ENCODE peak calls at places on chromosomes 3 and 15, in nine cellular contexts. One of them, this sample, is unnamed.
A peak's percentile ranks its signal among the peaks of the same experiment; 100 is the strongest.

GRCh38 chr3:86978111-86978528 is 12.8 kb downstream of the VGLL3 start:
- DNase-seq in omental fat pad: no peak
- DNase-seq in neural progenitor cell: no peak
- DNase-seq in AG09309: no peak
- DNase-seq in ascending aorta: no peak
- DNase-seq in HCT116: no peak
- DNase-seq in sigmoid colon: peak; percentile 79
- DNase-seq in osteocyte: no peak
- DNase-seq in bronchial epithelial cell: no peak
- DNase-seq in this sample: no peak

GRCh38 chr15:76973362-76973743 is 21.6 kb upstream of the PSTPIP1 start:
- DNase-seq in omental fat pad: no peak
- DNase-seq in neural progenitor cell: peak; percentile 89
- DNase-seq in AG09309: no peak
- DNase-seq in ascending aorta: no peak
- DNase-seq in HCT116: peak; percentile 22
- DNase-seq in sigmoid colon: no peak
- DNase-seq in osteocyte: peak; percentile 75
- DNase-seq in bronchial epithelial cell: no peak
- DNase-seq in this sample: peak; percentile 65

GRCh38 chr15:90348456-90348855 is 3.6 kb upstream of the ZNF774 start:
- DNase-seq in omental fat pad: no peak
- DNase-seq in neural progenitor cell: no peak
- DNase-seq in AG09309: no peak
- DNase-seq in ascending aorta: no peak
- DNase-seq in HCT116: no peak
- DNase-seq in sigmoid colon: no peak
- DNase-seq in osteocyte: no peak
- DNase-seq in bronchial epithelial cell: peak; percentile 71
- DNase-seq in this sample: no peak

GRCh38 chr3:141250828-141251227 is 19.2 kb downstream of the PXYLP1 start:
- DNase-seq in omental fat pad: no peak
- DNase-seq in neural progenitor cell: no peak
- DNase-seq in AG09309: no peak
- DNase-seq in ascending aorta: no peak
- DNase-seq in HCT116: no peak
- DNase-seq in sigmoid colon: no peak
- DNase-seq in osteocyte: no peak
- DNase-seq in bronchial epithelial cell: no peak
- DNase-seq in this sample: no peak

GRCh38 chr3:151403246-151403645 is 18.7 kb upstream of the P2RY12 start:
- DNase-seq in omental fat pad: no peak
- DNase-seq in neural progenitor cell: no peak
- DNase-seq in AG09309: peak; percentile 67
- DNase-seq in ascending aorta: no peak
- DNase-seq in HCT116: no peak
- DNase-seq in sigmoid colon: no peak
- DNase-seq in osteocyte: no peak
- DNase-seq in bronchial epithelial cell: peak; percentile 83
- DNase-seq in this sample: no peak

GRCh38 chr3:68032219-68032618 is 377.8 kb upstream of the SUCLG2 start:
- DNase-seq in omental fat pad: no peak
- DNase-seq in neural progenitor cell: no peak
- DNase-seq in AG09309: no peak
- DNase-seq in ascending aorta: peak; percentile 67
- DNase-seq in HCT116: no peak
- DNase-seq in sigmoid colon: no peak
- DNase-seq in osteocyte: no peak
- DNase-seq in bronchial epithelial cell: no peak
- DNase-seq in this sample: no peak

GRCh38 chr3:179750720-179751328 is 98.0 kb downstream of the USP13 start:
- DNase-seq in omental fat pad: no peak
- DNase-seq in neural progenitor cell: peak; percentile 46
- DNase-seq in AG09309: no peak
- DNase-seq in ascending aorta: no peak
- DNase-seq in HCT116: no peak
- DNase-seq in sigmoid colon: no peak
- DNase-seq in osteocyte: peak; percentile 54
- DNase-seq in bronchial epithelial cell: peak; percentile 21
- DNase-seq in this sample: no peak

GRCh38 chr3:95302044-95302443 is 1239.2 kb downstream of the NSUN3 start:
- DNase-seq in omental fat pad: no peak
- DNase-seq in neural progenitor cell: no peak
- DNase-seq in AG09309: no peak
- DNase-seq in ascending aorta: no peak
- DNase-seq in HCT116: no peak
- DNase-seq in sigmoid colon: no peak
- DNase-seq in osteocyte: no peak
- DNase-seq in bronchial epithelial cell: peak; percentile 68
- DNase-seq in this sample: no peak

GRCh38 chr3:100963041-100963440 is 30.2 kb downstream of the ABI3BP start:
- DNase-seq in omental fat pad: no peak
- DNase-seq in neural progenitor cell: no peak
- DNase-seq in AG09309: no peak
- DNase-seq in ascending aorta: no peak
- DNase-seq in HCT116: no peak
- DNase-seq in sigmoid colon: no peak
- DNase-seq in osteocyte: no peak
- DNase-seq in bronchial epithelial cell: peak; percentile 59
- DNase-seq in this sample: no peak

GRCh38 chr15:49215768-49216739 is 46.0 kb downstream of the GALK2 start:
- DNase-seq in omental fat pad: no peak
- DNase-seq in neural progenitor cell: peak; percentile 44
- DNase-seq in AG09309: no peak
- DNase-seq in ascending aorta: no peak
- DNase-seq in HCT116: peak; percentile 16
- DNase-seq in sigmoid colon: no peak
- DNase-seq in osteocyte: no peak
- DNase-seq in bronchial epithelial cell: peak; percentile 23
- DNase-seq in this sample: peak; percentile 32

GRCh38 chr3:41304603-41305002 is 105.3 kb downstream of the CTNNB1 start:
- DNase-seq in omental fat pad: no peak
- DNase-seq in neural progenitor cell: no peak
- DNase-seq in AG09309: peak; percentile 8
- DNase-seq in ascending aorta: no peak
- DNase-seq in HCT116: no peak
- DNase-seq in sigmoid colon: no peak
- DNase-seq in osteocyte: no peak
- DNase-seq in bronchial epithelial cell: peak; percentile 21
- DNase-seq in this sample: no peak

GRCh38 chr15:101489633-101490407 is at the start of gene PCSK6:
- DNase-seq in omental fat pad: no peak
- DNase-seq in neural progenitor cell: peak; percentile 77
- DNase-seq in AG09309: no peak
- DNase-seq in ascending aorta: peak; percentile 44
- DNase-seq in HCT116: no peak
- DNase-seq in sigmoid colon: no peak
- DNase-seq in osteocyte: peak; percentile 83
- DNase-seq in bronchial epithelial cell: no peak
- DNase-seq in this sample: peak; percentile 75

GRCh38 chr3:136957751-136958288 is at the start of gene IL20RB:
- DNase-seq in omental fat pad: no peak
- DNase-seq in neural progenitor cell: peak; percentile 13
- DNase-seq in AG09309: peak; percentile 74
- DNase-seq in ascending aorta: no peak
- DNase-seq in HCT116: peak; percentile 62
- DNase-seq in sigmoid colon: no peak
- DNase-seq in osteocyte: no peak
- DNase-seq in bronchial epithelial cell: peak; percentile 89
- DNase-seq in this sample: no peak

GRCh38 chr15:99981839-99982658 is 248.8 kb upstream of the LYSMD4 start:
- DNase-seq in omental fat pad: no peak
- DNase-seq in neural progenitor cell: peak; percentile 40
- DNase-seq in AG09309: no peak
- DNase-seq in ascending aorta: no peak
- DNase-seq in HCT116: no peak
- DNase-seq in sigmoid colon: no peak
- DNase-seq in osteocyte: no peak
- DNase-seq in bronchial epithelial cell: no peak
- DNase-seq in this sample: no peak

GRCh38 chr3:65060904-65061303 is 373.1 kb upstream of the ADAMTS9 start:
- DNase-seq in omental fat pad: no peak
- DNase-seq in neural progenitor cell: no peak
- DNase-seq in AG09309: no peak
- DNase-seq in ascending aorta: no peak
- DNase-seq in HCT116: no peak
- DNase-seq in sigmoid colon: no peak
- DNase-seq in osteocyte: no peak
- DNase-seq in bronchial epithelial cell: no peak
- DNase-seq in this sample: no peak

GRCh38 chr15:50145451-50145872 is 26.4 kb upstream of the ATP8B4 start:
- DNase-seq in omental fat pad: no peak
- DNase-seq in neural progenitor cell: peak; percentile 83
- DNase-seq in AG09309: no peak
- DNase-seq in ascending aorta: no peak
- DNase-seq in HCT116: peak; percentile 71
- DNase-seq in sigmoid colon: no peak
- DNase-seq in osteocyte: no peak
- DNase-seq in bronchial epithelial cell: peak; percentile 78
- DNase-seq in this sample: peak; percentile 29

GRCh38 chr3:31836397-31837075 is 144.5 kb downstream of the OSBPL10 start:
- DNase-seq in omental fat pad: no peak
- DNase-seq in neural progenitor cell: no peak
- DNase-seq in AG09309: no peak
- DNase-seq in ascending aorta: no peak
- DNase-seq in HCT116: no peak
- DNase-seq in sigmoid colon: no peak
- DNase-seq in osteocyte: no peak
- DNase-seq in bronchial epithelial cell: no peak
- DNase-seq in this sample: no peak

GRCh38 chr3:27792869-27793268 is 70.7 kb upstream of the EOMES start:
- DNase-seq in omental fat pad: no peak
- DNase-seq in neural progenitor cell: no peak
- DNase-seq in AG09309: no peak
- DNase-seq in ascending aorta: no peak
- DNase-seq in HCT116: no peak
- DNase-seq in sigmoid colon: no peak
- DNase-seq in osteocyte: no peak
- DNase-seq in bronchial epithelial cell: no peak
- DNase-seq in this sample: no peak

GRCh38 chr3:126267169-126267975 is 87.0 kb upstream of the ALDH1L1 start:
- DNase-seq in omental fat pad: no peak
- DNase-seq in neural progenitor cell: peak; percentile 97
- DNase-seq in AG09309: peak; percentile 88
- DNase-seq in ascending aorta: peak; percentile 96
- DNase-seq in HCT116: peak; percentile 35
- DNase-seq in sigmoid colon: peak; percentile 92
- DNase-seq in osteocyte: peak; percentile 90
- DNase-seq in bronchial epithelial cell: peak; percentile 69
- DNase-seq in this sample: no peak

GRCh38 chr3:136862953-136863352 is 945 bp downstream of the NCK1 start:
- DNase-seq in omental fat pad: no peak
- DNase-seq in neural progenitor cell: no peak
- DNase-seq in AG09309: no peak
- DNase-seq in ascending aorta: no peak
- DNase-seq in HCT116: no peak
- DNase-seq in sigmoid colon: no peak
- DNase-seq in osteocyte: no peak
- DNase-seq in bronchial epithelial cell: no peak
- DNase-seq in this sample: no peak

GRCh38 chr3:149414557-149415231 is 37.2 kb upstream of the TM4SF1 start:
- DNase-seq in omental fat pad: no peak
- DNase-seq in neural progenitor cell: no peak
- DNase-seq in AG09309: no peak
- DNase-seq in ascending aorta: no peak
- DNase-seq in HCT116: no peak
- DNase-seq in sigmoid colon: no peak
- DNase-seq in osteocyte: no peak
- DNase-seq in bronchial epithelial cell: no peak
- DNase-seq in this sample: no peak

GRCh38 chr3:11581237-11582122 is 62.2 kb downstream of the VGLL4 start:
- DNase-seq in omental fat pad: no peak
- DNase-seq in neural progenitor cell: peak; percentile 37
- DNase-seq in AG09309: no peak
- DNase-seq in ascending aorta: no peak
- DNase-seq in HCT116: no peak
- DNase-seq in sigmoid colon: no peak
- DNase-seq in osteocyte: no peak
- DNase-seq in bronchial epithelial cell: no peak
- DNase-seq in this sample: no peak

GRCh38 chr15:43514241-43515057 is 3.0 kb upstream of the MAP1A start:
- DNase-seq in omental fat pad: no peak
- DNase-seq in neural progenitor cell: peak; percentile 69
- DNase-seq in AG09309: no peak
- DNase-seq in ascending aorta: no peak
- DNase-seq in HCT116: no peak
- DNase-seq in sigmoid colon: no peak
- DNase-seq in osteocyte: no peak
- DNase-seq in bronchial epithelial cell: no peak
- DNase-seq in this sample: no peak

GRCh38 chr3:46565607-46566039 is 479 bp downstream of the LRRC2 start:
- DNase-seq in omental fat pad: no peak
- DNase-seq in neural progenitor cell: peak; percentile 77
- DNase-seq in AG09309: no peak
- DNase-seq in ascending aorta: no peak
- DNase-seq in HCT116: no peak
- DNase-seq in sigmoid colon: no peak
- DNase-seq in osteocyte: peak; percentile 81
- DNase-seq in bronchial epithelial cell: no peak
- DNase-seq in this sample: no peak
- TF ChIP-seq CTCF in omental fat pad: no peak
- TF ChIP-seq CTCF in neural progenitor cell: peak; percentile 34
- TF ChIP-seq CTCF in AG09309: no peak
- TF ChIP-seq CTCF in ascending aorta: no peak
- TF ChIP-seq CTCF in HCT116: no peak
- TF ChIP-seq CTCF in sigmoid colon: no peak
- TF ChIP-seq CTCF in osteocyte: no peak
- TF ChIP-seq CTCF in bronchial epithelial cell: no peak
- TF ChIP-seq CTCF in this sample: no peak

GRCh38 chr3:98733778-98734281 is 29.3 kb upstream of the ST3GAL6 start:
- DNase-seq in omental fat pad: no peak
- DNase-seq in neural progenitor cell: peak; percentile 27
- DNase-seq in AG09309: no peak
- DNase-seq in ascending aorta: no peak
- DNase-seq in HCT116: no peak
- DNase-seq in sigmoid colon: no peak
- DNase-seq in osteocyte: no peak
- DNase-seq in bronchial epithelial cell: no peak
- DNase-seq in this sample: peak; percentile 74
- TF ChIP-seq CTCF in omental fat pad: no peak
- TF ChIP-seq CTCF in neural progenitor cell: no peak
- TF ChIP-seq CTCF in AG09309: no peak
- TF ChIP-seq CTCF in ascending aorta: no peak
- TF ChIP-seq CTCF in HCT116: no peak
- TF ChIP-seq CTCF in sigmoid colon: no peak
- TF ChIP-seq CTCF in osteocyte: no peak
- TF ChIP-seq CTCF in bronchial epithelial cell: no peak
- TF ChIP-seq CTCF in this sample: no peak

GRCh38 chr3:156642750-156643728 is 31.4 kb upstream of the TIPARP start:
- DNase-seq in omental fat pad: no peak
- DNase-seq in neural progenitor cell: no peak
- DNase-seq in AG09309: no peak
- DNase-seq in ascending aorta: no peak
- DNase-seq in HCT116: no peak
- DNase-seq in sigmoid colon: no peak
- DNase-seq in osteocyte: no peak
- DNase-seq in bronchial epithelial cell: no peak
- DNase-seq in this sample: no peak
- TF ChIP-seq CTCF in omental fat pad: no peak
- TF ChIP-seq CTCF in neural progenitor cell: no peak
- TF ChIP-seq CTCF in AG09309: no peak
- TF ChIP-seq CTCF in ascending aorta: no peak
- TF ChIP-seq CTCF in HCT116: no peak
- TF ChIP-seq CTCF in sigmoid colon: no peak
- TF ChIP-seq CTCF in osteocyte: no peak
- TF ChIP-seq CTCF in bronchial epithelial cell: no peak
- TF ChIP-seq CTCF in this sample: no peak

GRCh38 chr3:132981746-132982145 is 56.4 kb upstream of the TMEM108 start:
- DNase-seq in omental fat pad: no peak
- DNase-seq in neural progenitor cell: peak; percentile 15
- DNase-seq in AG09309: no peak
- DNase-seq in ascending aorta: no peak
- DNase-seq in HCT116: no peak
- DNase-seq in sigmoid colon: no peak
- DNase-seq in osteocyte: no peak
- DNase-seq in bronchial epithelial cell: no peak
- DNase-seq in this sample: no peak
- TF ChIP-seq CTCF in omental fat pad: no peak
- TF ChIP-seq CTCF in neural progenitor cell: peak; percentile 39
- TF ChIP-seq CTCF in AG09309: no peak
- TF ChIP-seq CTCF in ascending aorta: no peak
- TF ChIP-seq CTCF in HCT116: peak; percentile 3
- TF ChIP-seq CTCF in sigmoid colon: no peak
- TF ChIP-seq CTCF in osteocyte: no peak
- TF ChIP-seq CTCF in bronchial epithelial cell: no peak
- TF ChIP-seq CTCF in this sample: no peak